ENCODE peak calls at places on chromosome 5, in eight cellular contexts. S, O, D, N, T, A, K and I are unnamed samples.

GRCh38 chr5:177528631-177529030 is 11.9 kb upstream of the DDX41 start:
- DNase-seq in A (no peak), O (no peak), S (no peak), D (no peak), N (no peak), K (no peak), T (no peak), I (no peak)

GRCh38 chr5:38837416-38837815 is 8.4 kb upstream of the OSMR start:
- DNase-seq in T (no peak), D (no peak), S (no peak), K (no peak), O (no peak), A (no peak), N (no peak), I (no peak)

GRCh38 chr5:125713406-125713805 is 709.8 kb upstream of the GRAMD2B start:
- DNase-seq in O (no peak), A (no peak), D (no peak), K (no peak), S (no peak), N (no peak), T (no peak), I (no peak)

GRCh38 chr5:148474025-148474511 is 90.3 kb downstream of the FBXO38 start:
- DNase-seq in D (no peak), A (no peak), S (no peak), O (no peak), K (no peak), T (peak; percentile 53), N (no peak), I (no peak)

GRCh38 chr5:72129730-72130129 is 22.5 kb downstream of the MAP1B start:
- DNase-seq in O (no peak), N (no peak), D (no peak), A (no peak), K (no peak), T (no peak), S (no peak), I (no peak)

GRCh38 chr5:71528206-71528605 is 58.9 kb upstream of the MCCC2 start:
- DNase-seq in K (no peak), S (no peak), D (no peak), T (no peak), N (no peak), A (no peak), O (no peak), I (no peak)

GRCh38 chr5:88172847-88173758 is 95.5 kb downstream of the TMEM161B start:
- DNase-seq in D (no peak), O (no peak), K (no peak), A (peak; percentile 32), N (no peak), T (no peak), S (no peak), I (no peak)

GRCh38 chr5:60945760-60946253 is 802 bp downstream of the NDUFAF2 start:
- DNase-seq in S (peak; percentile 35), A (peak; percentile 57), O (no peak), D (no peak), T (no peak), K (no peak), N (peak; percentile 18), I (peak; percentile 83)

GRCh38 chr5:126645132-126645531 is 44.4 kb downstream of the PHAX start:
- DNase-seq in K (no peak), O (no peak), A (no peak), T (no peak), S (no peak), D (no peak), N (no peak), I (no peak)

GRCh38 chr5:10736808-10737207 is 24.2 kb downstream of the DAP start:
- DNase-seq in A (no peak), S (no peak), N (no peak), O (no peak), T (no peak), K (no peak), D (no peak), I (no peak)

DNA sequence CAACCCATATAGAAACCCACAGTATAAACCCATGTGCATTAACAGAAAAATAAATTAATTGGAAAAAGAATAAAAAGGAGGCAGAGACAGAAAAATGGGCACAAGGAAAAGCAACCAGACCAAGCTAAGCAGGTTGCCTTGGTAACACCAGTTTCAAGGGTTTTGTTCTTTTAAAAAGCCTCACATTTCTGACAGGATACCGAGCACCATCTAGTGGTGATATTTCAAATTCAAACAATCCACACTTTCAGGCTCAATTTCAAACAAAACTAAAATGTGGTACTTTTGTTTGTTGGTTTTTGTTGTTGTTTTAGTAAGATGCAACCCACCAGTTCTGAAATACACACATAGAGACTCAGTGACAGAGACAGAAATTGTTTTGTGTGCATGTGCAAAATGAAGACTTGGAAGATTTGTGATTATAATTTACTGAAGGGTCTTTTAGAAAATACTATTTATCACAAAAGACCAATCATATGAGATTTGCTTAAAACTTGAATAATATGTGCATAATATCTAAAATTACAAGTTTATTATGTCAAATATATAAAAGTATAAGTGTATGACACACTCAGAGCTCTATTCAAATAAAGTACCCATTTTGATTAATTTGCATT is 318.2 kb downstream of the SLCO4C1 start:
- DNase-seq in O (no peak), S (no peak), T (no peak), N (peak; percentile 7), A (no peak), K (no peak), D (no peak), I (no peak)
- TF ChIP-seq CTCF in O (peak; percentile 80), S (peak; percentile 75), T (peak; percentile 57), N (peak; percentile 78), A (peak; percentile 43), K (peak; percentile 39), D (peak; percentile 42), I (peak; percentile 33)

DNA sequence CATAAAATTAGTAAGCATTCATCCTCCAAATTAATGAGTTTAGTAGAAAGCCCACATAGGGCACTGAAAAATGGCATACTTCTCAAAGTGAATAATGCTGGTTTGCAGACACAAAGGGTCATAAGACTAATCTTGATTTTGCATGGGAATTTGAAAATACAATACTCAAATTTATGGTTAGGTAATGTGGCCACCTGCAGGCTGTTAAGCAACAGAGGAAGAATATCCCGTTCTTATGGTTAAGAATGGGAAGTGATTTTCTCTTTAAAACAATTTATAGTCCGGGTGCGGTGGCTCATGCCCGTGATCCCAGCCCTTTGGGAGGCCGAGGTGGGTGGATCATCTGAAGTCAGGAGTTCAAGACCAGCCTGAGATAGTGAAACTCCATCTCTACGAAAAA is 9.4 kb upstream of the PLCXD3 start:
- DNase-seq in K (no peak), O (no peak), N (no peak), S (no peak), D (no peak), T (no peak), A (no peak), I (peak; percentile 18)
- TF ChIP-seq CTCF in K (peak; percentile 25), O (peak; percentile 20), N (peak; percentile 53), S (peak; percentile 39), D (no peak), T (no peak), A (no peak), I (no peak)

GRCh38 chr5:135010502-135011354 is 23.3 kb downstream of the PITX1 start:
- DNase-seq in A (no peak), K (no peak), N (no peak), D (no peak), O (no peak), S (no peak), T (no peak), I (peak; percentile 34)
- TF ChIP-seq CTCF in A (no peak), K (peak; percentile 38), N (peak; percentile 37), D (no peak), O (peak; percentile 39), S (peak; percentile 62), T (no peak), I (no peak)

GRCh38 chr5:1564824-1565736 is 41.3 kb upstream of the LPCAT1 start:
- DNase-seq in A (no peak), N (no peak), S (peak; percentile 79), O (no peak), D (no peak), K (no peak), T (no peak), I (no peak)

GRCh38 chr5:1565737-1566734 is 42.3 kb upstream of the LPCAT1 start:
- DNase-seq in K (no peak), O (no peak), T (no peak), N (no peak), D (no peak), S (no peak), A (no peak), I (no peak)

GRCh38 chr5:1568201-1568979 is 44.6 kb upstream of the LPCAT1 start:
- DNase-seq in O (no peak), T (no peak), S (peak; percentile 100), D (no peak), K (peak; percentile 46), N (peak; percentile 94), A (no peak), I (no peak)

GRCh38 chr5:1570975-1571374 is 47.2 kb upstream of the LPCAT1 start:
- DNase-seq in S (no peak), A (no peak), O (no peak), T (no peak), K (no peak), D (no peak), N (no peak), I (no peak)
- TF ChIP-seq CTCF in S (no peak), A (no peak), O (no peak), T (no peak), K (no peak), D (no peak), N (no peak), I (no peak)

DNA sequence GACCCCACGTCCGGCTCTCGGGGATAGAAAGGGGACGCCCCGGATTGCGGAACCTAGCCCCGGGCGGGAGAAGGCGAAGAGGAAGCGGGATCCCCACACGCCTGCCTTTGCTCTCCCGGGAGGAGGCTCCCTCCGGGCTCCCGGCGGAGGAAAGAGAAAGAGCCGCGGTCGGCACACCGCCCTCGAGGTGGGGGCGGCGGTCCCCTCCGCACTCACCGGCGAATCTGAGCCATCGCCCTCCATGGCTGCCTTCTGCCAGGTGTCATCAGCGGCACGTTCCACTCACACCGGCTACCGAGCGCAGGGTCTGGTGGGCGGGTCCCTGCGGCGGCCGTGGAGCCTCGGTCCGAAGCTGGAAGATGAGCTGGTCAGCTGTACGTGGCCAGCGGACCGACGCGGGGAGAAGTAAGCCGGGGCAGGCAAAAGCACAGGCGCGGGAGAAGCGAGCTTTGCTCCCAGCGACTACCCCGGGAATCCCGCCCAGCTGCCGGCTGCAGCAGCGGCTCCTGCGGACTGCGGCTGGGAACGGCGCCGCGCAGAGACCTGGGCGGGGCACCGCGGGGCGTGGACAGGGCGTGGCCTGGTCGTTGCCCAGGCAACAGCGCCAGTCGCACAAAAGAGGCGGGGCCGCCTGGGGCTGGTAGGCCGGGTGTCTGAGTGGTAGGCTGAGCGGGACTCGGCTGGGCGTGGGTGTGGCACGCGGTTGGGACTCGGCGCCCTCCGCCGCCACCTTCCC is at the start of gene TRIM36:
- DNase-seq in N (no peak), A (peak; percentile 97), D (peak; percentile 76), K (peak; percentile 32), O (peak; percentile 92), S (peak; percentile 80), T (peak; percentile 66), I (peak; percentile 98)
- TF ChIP-seq CTCF in N (no peak), A (no peak), D (no peak), K (peak; percentile 7), O (peak; percentile 18), S (no peak), T (no peak), I (peak; percentile 8)